ENCODE peak calls at places on chromosomes 13 and 19, in six cellular contexts. M is NB4, V is IMR-90, W is cardiac fibroblast, S is AG10803, J is fibroblast of mammary gland. T is an unnamed sample.

GRCh38 chr19:3682741-3683404 is 17.4 kb downstream of the PIP5K1C start:
- DNase-seq in M (no peak), J (peak; percentile 78), W (peak; percentile 61), V (peak; percentile 60), S (no peak), T (peak; percentile 86)

GRCh38 chr13:28526876-28527275 is 31.9 kb upstream of the FLT1 start:
- DNase-seq in S (no peak), J (no peak), M (no peak), V (no peak), W (no peak), T (no peak)

GRCh38 chr19:42028304-42029216 is 34.5 kb upstream of the ATP1A3 start:
- DNase-seq in J (no peak), S (no peak), W (no peak), V (no peak), M (peak; percentile 20), T (no peak)

GRCh38 chr19:42287017-42287825 is 14.7 kb upstream of the PRR19 start:
- DNase-seq in V (no peak), S (no peak), J (no peak), M (no peak), W (no peak), T (no peak)

GRCh38 chr19:6587093-6587820 is 3.7 kb downstream of the CD70 start:
- DNase-seq in S (peak; percentile 17), W (no peak), J (peak; percentile 13), M (no peak), V (no peak), T (no peak)

GRCh38 chr13:107360010-107360409 is 792.1 kb upstream of the ARGLU1 start:
- DNase-seq in W (no peak), M (no peak), V (no peak), S (no peak), J (no peak), T (no peak)

GRCh38 chr19:49593233-49594113 is 2.5 kb downstream of the PRR12 start:
- DNase-seq in V (peak; percentile 89), S (peak; percentile 86), J (peak; percentile 89), W (peak; percentile 93), M (peak; percentile 95), T (peak; percentile 92)

GRCh38 chr19:34317311-34317927 is 47.6 kb upstream of the GPI start:
- DNase-seq in V (no peak), S (no peak), M (no peak), W (peak; percentile 49), J (peak; percentile 41), T (peak; percentile 41)

GRCh38 chr13:48818495-48818961 is 157.2 kb upstream of the FNDC3A start:
- DNase-seq in V (peak; percentile 98), M (no peak), S (peak; percentile 95), J (peak; percentile 99), W (peak; percentile 94), T (peak; percentile 88)

GRCh38 chr19:6039541-6040225 is 61.7 kb upstream of the RANBP3 start:
- DNase-seq in J (peak; percentile 36), W (no peak), M (no peak), S (no peak), V (no peak), T (no peak)

DNA sequence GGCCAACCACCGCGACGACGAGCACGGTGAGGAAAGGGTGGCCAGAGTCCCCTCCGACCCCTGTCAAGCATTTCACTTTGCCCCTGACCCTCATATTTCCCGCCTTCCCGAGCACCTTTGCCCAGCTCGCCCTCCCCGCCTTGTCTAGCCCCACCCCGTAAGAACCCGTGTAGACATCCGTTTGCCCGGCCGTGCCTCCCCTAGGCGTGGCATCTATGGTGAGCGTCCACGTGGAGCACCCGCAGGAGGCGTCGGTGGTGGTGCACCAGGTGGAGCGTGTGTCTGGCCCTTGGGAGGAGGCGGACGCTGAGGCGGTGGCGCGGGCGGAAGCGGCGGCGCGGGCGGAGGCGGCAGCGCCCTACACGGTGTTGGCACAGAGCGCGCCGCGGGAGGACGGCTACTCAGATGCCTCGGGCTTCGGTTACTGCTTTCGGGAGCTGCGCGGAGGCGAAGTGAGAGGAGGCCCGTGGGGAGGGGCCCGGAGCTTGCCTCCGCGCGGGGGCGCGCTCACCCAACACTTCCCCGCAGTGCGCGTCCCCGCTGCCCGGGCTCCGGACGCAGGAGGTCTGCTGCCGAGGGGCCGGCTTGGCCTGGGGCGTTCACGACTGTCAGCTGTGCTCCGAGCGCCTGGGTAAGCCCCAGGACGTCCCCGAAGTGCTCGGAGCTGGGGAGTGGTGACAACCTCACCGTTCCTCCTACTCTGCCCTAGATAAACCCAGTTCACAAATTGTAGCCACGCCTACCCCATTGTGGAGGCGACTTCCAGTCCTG is 4.2 kb downstream of the LTBP4 start:
- DNase-seq in J (peak; percentile 53), V (peak; percentile 31), S (peak; percentile 46), M (peak; percentile 71), W (peak; percentile 48), T (peak; percentile 55)
- TF ChIP-seq CTCF in J (no peak), V (peak; percentile 23), S (peak; percentile 1), M (no peak), W (no peak), T (no peak)

GRCh38 chr13:98022210-98022609 is 68.7 kb downstream of the IPO5 start:
- DNase-seq in V (peak; percentile 93), W (peak; percentile 83), M (no peak), S (peak; percentile 89), J (peak; percentile 76), T (peak; percentile 69)

GRCh38 chr13:98020271-98020670 is 66.8 kb downstream of the IPO5 start:
- DNase-seq in J (no peak), M (no peak), S (no peak), W (no peak), V (peak; percentile 60), T (no peak)

GRCh38 chr13:98026457-98026857 is 73.0 kb downstream of the IPO5 start:
- DNase-seq in S (peak; percentile 19), W (peak; percentile 65), V (peak; percentile 40), M (peak; percentile 27), J (peak; percentile 43), T (peak; percentile 31)

DNA sequence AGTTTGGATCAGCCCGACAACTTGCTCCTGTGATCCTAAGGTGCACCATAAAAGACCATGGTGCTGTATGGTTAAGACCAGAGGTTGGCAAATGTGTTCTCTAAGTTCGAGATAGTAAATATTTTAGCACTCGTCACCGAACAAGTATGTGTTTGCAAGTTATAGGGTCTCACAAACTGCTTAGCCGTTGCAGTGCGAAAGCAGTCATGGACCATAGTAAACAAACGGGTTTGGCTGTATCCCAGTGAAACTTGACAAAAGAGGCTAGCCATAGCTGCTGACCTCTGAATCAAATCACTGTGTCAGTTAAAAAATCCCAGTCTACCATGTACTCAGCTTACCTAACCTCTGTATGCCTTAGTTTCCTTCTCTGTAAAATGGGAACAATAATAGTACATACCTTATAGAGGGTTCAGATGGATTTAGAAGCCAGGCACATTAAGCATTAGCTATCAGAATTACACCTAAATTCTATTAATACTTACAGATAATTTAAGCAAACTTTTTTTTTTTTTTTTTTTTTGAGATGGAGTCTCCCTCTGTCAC is 72.1 kb downstream of the IPO5 start:
- DNase-seq in W (no peak), M (no peak), J (no peak), S (no peak), V (peak; percentile 88), T (no peak)
- TF ChIP-seq CTCF in W (no peak), M (no peak), J (no peak), S (no peak), V (no peak), T (no peak)

DNA sequence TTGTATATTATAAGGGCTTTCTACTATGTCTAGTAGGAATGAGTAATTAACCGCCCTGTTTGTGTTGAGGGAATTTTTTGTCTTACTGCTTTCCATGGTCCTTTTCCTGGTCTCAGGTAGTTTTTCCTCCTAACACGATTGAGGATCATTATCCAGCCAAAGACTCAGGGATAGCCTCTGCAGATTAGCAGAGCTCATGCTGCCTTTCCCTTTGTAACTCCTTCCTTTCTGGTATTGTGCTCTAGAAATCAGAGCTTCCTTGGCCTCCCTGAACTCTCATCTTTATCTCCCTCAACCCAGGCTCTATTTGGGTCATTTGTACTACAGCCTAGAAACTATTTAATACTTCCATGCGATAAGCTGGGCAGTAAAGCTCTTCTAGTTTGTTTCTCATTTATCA is 142.1 kb downstream of the PDS5B start:
- DNase-seq in J (no peak), S (no peak), M (no peak), V (no peak), W (no peak), T (no peak)
- TF ChIP-seq CTCF in J (no peak), S (no peak), M (no peak), V (no peak), W (no peak), T (no peak)

DNA sequence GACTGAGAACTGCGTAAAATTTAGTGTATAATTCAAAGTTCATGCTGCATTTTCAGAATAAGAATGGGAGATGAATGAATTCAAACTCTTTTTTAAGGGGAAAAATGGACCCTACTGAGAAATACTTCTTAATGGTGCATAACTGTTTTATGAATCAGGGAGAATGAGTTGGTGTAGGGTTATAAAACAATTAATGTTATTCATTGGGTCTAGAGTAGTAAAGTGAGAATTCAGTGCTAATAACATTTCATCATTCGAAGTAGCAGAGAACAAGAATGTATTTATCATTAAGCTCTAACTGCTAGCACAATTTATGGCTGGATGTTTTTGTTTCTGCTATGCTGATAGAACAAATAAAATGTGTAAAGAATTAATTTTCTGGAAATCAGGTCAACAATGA is 310.2 kb downstream of the SLITRK5 start:
- DNase-seq in V (no peak), J (no peak), M (no peak), W (no peak), S (no peak), T (no peak)
- TF ChIP-seq CTCF in V (no peak), J (no peak), M (no peak), W (no peak), S (no peak), T (no peak)

T was measured in fibroblast of pulmonary artery.